ENCODE peak calls at places on chromosomes 12 and 14, in four cellular contexts. U is K562, T is HepG2, D is GM12878. J is an unnamed sample.

GRCh38 chr12:56634837-56635538 is 4.9 kb upstream of the BAZ2A start:
- DNase-seq in U (peak), T (peak), D (no peak), J (peak)

GRCh38 chr12:131126662-131127173 is 173.0 kb downstream of the ADGRD1 start:
- DNase-seq in U (no peak), T (no peak), D (no peak), J (no peak)

GRCh38 chr12:39723831-39724230 is 104.2 kb upstream of the ABCD2 start:
- DNase-seq in U (no peak), T (no peak), D (no peak), J (no peak)

GRCh38 chr12:53241623-53242412 is 9.8 kb upstream of the RARG start:
- DNase-seq in U (no peak), T (no peak), D (no peak), J (peak)

GRCh38 chr12:76446090-76446489 is 97.9 kb upstream of the BBS10 start:
- DNase-seq in U (no peak), T (no peak), D (no peak), J (no peak)

GRCh38 chr14:30125322-30125944 is 197.8 kb upstream of the PRKD1 start:
- DNase-seq in U (no peak), T (no peak), D (no peak), J (no peak)

GRCh38 chr12:97567619-97568110 is 105.1 kb downstream of the RMST start:
- DNase-seq in U (no peak), T (peak), D (no peak), J (no peak)

GRCh38 chr14:24880689-24881088 is 169.3 kb downstream of the STXBP6 start:
- DNase-seq in U (no peak), T (no peak), D (no peak), J (no peak)

GRCh38 chr14:64705406-64706118 is 1.3 kb downstream of the PLEKHG3 start:
- DNase-seq in U (no peak), T (no peak), D (no peak), J (no peak)

GRCh38 chr14:75119056-75119455 is 7.8 kb downstream of the NEK9 start:
- DNase-seq in U (no peak), T (no peak), D (no peak), J (no peak)

GRCh38 chr12:55797068-55797467 is 20.5 kb downstream of the SARNP start:
- DNase-seq in U (peak), T (peak), D (no peak), J (peak)

GRCh38 chr12:51388826-51389225 is 2.4 kb downstream of the GALNT6 start:
- DNase-seq in U (no peak), T (no peak), D (no peak), J (no peak)

GRCh38 chr12:6278439-6279255 is 31.8 kb upstream of the PLEKHG6 start:
- DNase-seq in U (peak), T (peak), D (no peak), J (peak)

GRCh38 chr14:28756896-28757570 is 9.6 kb upstream of the FOXG1 start:
- DNase-seq in U (no peak), T (peak), D (no peak), J (peak)

GRCh38 chr12:130677957-130678558 is 38.0 kb downstream of the RIMBP2 start:
- DNase-seq in U (no peak), T (no peak), D (no peak), J (no peak)

GRCh38 chr14:28635387-28635786 is 131.2 kb upstream of the FOXG1 start:
- DNase-seq in U (peak), T (peak), D (no peak), J (no peak)

GRCh38 chr14:89004195-89004594 is 179.7 kb downstream of the TTC8 start:
- DNase-seq in U (no peak), T (no peak), D (no peak), J (no peak)

GRCh38 chr14:71661441-71661840 is 270.8 kb upstream of the RGS6 start:
- DNase-seq in U (no peak), T (no peak), D (no peak), J (no peak)

GRCh38 chr12:107320031-107320928 is 226.9 kb upstream of the CRY1 start:
- DNase-seq in U (no peak), T (peak), D (no peak), J (peak)

GRCh38 chr12:120115692-120116442 is 686 bp downstream of the RAB35 start:
- DNase-seq in U (no peak), T (peak), D (no peak), J (peak)

GRCh38 chr12:64175254-64175945 is 46.7 kb downstream of the KICS2 start:
- DNase-seq in U (peak), T (no peak), D (no peak), J (no peak)

GRCh38 chr12:86456241-86456640 is 200.1 kb upstream of the MGAT4C start:
- DNase-seq in U (no peak), T (no peak), D (no peak), J (no peak)

GRCh38 chr12:132550014-132550802 is 60.2 kb downstream of the LRCOL1 start:
- DNase-seq in U (peak), T (no peak), D (no peak), J (peak)

GRCh38 chr14:61315288-61315687 is 6.1 kb upstream of the PRKCH start:
- DNase-seq in U (no peak), T (no peak), D (no peak), J (no peak)

GRCh38 chr12:89352242-89352491 is 134 bp downstream of the DUSP6 start:
- DNase-seq in U (no peak), T (no peak), D (no peak), J (no peak)

GRCh38 chr12:89352492-89353187 is at the start of gene DUSP6:
- DNase-seq in U (no peak), T (peak), D (no peak), J (peak)

GRCh38 chr12:89350661-89351488 is 1.4 kb downstream of the DUSP6 start:
- DNase-seq in U (no peak), T (no peak), D (no peak), J (peak)

GRCh38 chr12:89350260-89350659 is 2.0 kb downstream of the DUSP6 start:
- DNase-seq in U (no peak), T (no peak), D (no peak), J (no peak)

DNA sequence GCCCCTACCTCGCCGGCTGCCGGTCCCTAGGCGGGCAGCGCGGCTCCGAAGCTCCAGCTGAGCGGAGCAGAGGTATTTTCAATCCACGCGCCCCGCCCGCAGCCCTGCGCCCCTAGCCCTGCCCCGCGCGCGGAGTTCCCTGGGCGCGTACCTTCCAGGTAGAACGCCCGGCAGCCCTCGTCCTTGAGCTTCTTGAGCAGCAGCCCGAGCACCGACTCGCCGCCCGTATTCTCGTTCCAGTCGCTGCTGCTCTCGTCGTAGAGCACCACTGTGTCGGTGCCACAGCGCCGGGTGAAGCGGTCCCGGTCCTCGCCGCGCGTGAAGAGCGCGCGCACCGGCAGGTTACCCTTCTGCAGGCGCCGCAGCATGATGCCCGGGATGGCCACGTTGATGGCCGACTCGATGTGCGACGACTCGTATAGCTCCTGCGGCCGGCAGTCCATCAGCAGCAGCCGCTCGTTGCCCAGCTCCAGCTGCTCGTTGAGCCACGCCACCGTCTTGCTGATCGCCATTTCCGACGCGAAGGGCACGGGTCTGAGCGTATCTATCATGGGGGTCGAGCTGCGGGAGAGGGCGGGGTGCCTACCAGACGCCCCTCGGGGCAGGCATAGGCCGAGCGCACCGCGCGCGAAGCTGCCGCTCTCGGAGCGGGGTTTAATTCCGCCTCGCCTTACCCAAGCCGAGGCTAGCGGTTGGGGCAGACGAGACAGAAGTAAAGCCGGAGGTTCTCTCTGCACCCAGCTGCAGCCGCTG is 636 bp downstream of the DUSP6 start:
- DNase-seq in U (no peak), T (no peak), D (no peak), J (peak)
- TF ChIP-seq USF2 in U (no peak), T (no peak), D (no peak), J (no peak)

GRCh38 chr14:33404964-33405574 is 466.4 kb downstream of the NPAS3 start:
- DNase-seq in U (no peak), T (no peak), D (no peak), J (peak)

GRCh38 chr14:33404054-33404453 is 465.4 kb downstream of the NPAS3 start:
- DNase-seq in U (no peak), T (no peak), D (no peak), J (no peak)

GRCh38 chr14:33408291-33408690 is 469.6 kb downstream of the NPAS3 start:
- DNase-seq in U (no peak), T (no peak), D (no peak), J (no peak)

GRCh38 chr14:33402604-33403003 is 463.9 kb downstream of the NPAS3 start:
- DNase-seq in U (no peak), T (no peak), D (no peak), J (no peak)

DNA sequence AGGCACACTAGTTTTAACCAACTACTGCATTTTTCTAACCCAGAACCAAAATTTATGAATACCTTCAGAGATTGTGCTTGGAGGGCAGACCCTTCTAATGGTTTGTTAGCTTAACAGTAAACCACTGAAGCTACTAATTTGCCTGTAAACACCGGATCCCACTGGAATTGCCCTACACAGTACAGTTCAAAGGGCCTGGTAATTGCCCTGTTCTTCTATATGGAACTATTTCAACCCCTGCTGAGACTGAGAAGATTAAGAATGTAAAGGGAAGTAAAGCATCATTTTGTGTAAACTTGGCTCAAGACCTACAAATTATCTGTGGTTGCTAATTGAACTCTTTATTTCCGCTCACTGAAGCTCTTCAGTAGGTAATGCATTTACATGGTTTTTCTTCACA is 468.1 kb downstream of the NPAS3 start:
- DNase-seq in U (no peak), T (no peak), D (no peak), J (no peak)
- TF ChIP-seq CREM in U (no peak), T (no peak), D (no peak), J (no peak)

GRCh38 chr14:105525861-105526780 is at the start of gene TMEM121:
- DNase-seq in U (peak), T (no peak), D (no peak), J (peak)
- TF ChIP-seq USF2 in U (no peak), T (no peak), D (no peak), J (no peak)

GRCh38 chr14:33755358-33755757 is 195.5 kb downstream of the EGLN3 start:
- DNase-seq in U (no peak), T (no peak), D (no peak), J (no peak)
- TF ChIP-seq CREM in U (no peak), T (no peak), D (no peak), J (no peak)

GRCh38 chr12:88802307-88802706 is 222.0 kb upstream of the KITLG start:
- DNase-seq in U (no peak), T (no peak), D (no peak), J (no peak)

GRCh38 chr12:88810806-88811205 is 230.5 kb upstream of the KITLG start:
- DNase-seq in U (no peak), T (no peak), D (no peak), J (no peak)

GRCh38 chr12:88801227-88802225 is 221.3 kb upstream of the KITLG start:
- DNase-seq in U (no peak), T (no peak), D (no peak), J (no peak)

GRCh38 chr12:88805286-88805685 is 225.0 kb upstream of the KITLG start:
- DNase-seq in U (no peak), T (no peak), D (no peak), J (no peak)

DNA sequence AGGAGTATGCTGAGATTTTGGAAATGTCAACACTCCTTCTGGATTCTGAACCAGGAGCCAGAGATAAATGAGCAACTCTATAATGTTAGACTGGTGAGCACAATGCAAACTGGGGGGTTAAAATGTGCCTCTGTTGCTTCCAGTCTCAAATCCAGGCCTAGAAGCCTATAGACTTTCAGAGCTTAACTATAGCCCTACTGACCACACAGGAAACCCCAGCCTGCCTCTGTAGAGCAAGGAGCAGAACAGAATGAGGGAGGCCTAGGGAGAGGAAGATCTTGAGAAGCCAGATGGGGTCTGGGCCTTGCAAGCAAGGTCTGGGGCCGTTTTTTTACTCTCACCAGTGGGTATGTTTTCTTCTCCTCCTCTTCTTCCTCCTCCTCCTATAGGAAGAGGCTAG is 225.4 kb upstream of the KITLG start:
- DNase-seq in U (no peak), T (no peak), D (no peak), J (no peak)
- TF ChIP-seq USF2 in U (no peak), T (no peak), D (no peak), J (no peak)

DNA sequence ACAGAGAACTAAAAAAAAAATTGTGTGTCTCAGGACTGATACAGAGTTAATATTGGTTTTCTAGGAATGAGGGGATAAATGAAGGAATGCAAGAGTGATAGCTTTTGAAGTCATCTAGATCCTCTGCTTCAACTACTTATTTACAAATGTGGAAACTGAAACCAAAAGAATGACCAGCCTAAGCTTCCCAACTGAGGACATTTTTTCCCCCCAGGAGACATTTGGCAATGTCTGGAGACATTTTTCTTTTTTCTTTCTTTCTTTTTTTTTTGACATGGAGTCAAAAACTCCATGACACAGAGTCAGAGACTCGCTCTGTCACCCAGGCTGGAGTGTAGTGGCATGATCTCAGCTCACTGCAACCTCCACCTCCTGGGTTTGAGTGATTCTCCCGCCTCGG is 15.3 kb downstream of the DLK1 start:
- DNase-seq in U (no peak), T (no peak), D (no peak), J (no peak)
- TF ChIP-seq CREM in U (no peak), T (no peak), D (no peak), J (no peak)

DNA sequence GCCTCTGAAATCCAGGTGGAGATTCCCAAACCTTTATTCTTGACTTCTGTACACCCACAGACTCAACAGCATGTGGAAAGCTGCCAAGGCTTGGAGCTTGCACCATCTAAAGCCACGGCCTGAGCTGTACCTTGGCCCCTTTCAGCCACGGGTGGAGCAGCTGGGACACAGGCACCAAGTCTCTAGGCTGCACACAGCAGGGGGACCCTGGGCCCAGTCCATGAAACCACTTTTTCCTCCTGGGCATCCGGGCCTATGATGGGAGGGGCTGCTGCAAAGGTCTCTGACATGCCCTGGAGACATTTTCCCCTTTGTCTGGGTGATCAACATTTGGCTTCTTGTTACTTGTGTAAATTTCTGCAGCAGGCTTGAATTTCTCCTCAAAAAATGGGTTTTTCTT is 32.0 kb downstream of the EIF2S3B start:
- DNase-seq in U (no peak), T (no peak), D (no peak), J (no peak)
- TF ChIP-seq USF2 in U (no peak), T (no peak), D (no peak), J (no peak)

GRCh38 chr14:77707355-77707723 is 484 bp downstream of the ALKBH1 start:
- DNase-seq in U (peak), T (peak), D (no peak), J (no peak)
- TF ChIP-seq CREM in U (no peak), T (no peak), D (no peak), J (no peak)

DNA sequence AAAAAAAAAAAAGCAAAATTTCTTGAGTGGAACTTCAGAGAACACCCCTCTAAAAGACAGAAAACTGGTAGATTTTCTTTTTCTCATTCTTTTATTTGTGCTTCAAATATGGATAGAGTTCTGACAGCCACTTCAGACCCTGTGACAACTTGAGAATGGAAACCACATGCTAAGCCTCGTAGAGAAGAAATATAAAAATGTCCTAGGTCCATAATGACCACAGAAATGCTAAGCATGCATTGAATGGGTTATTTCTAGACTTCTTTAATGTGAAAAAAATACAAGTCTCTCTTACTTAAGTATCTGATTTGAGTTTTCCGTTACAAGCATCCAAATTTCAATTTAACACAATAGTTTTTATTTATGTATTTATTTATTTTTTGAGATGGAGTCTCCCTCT is 28.3 kb upstream of the DIO2 start:
- DNase-seq in U (no peak), T (no peak), D (no peak), J (no peak)
- TF ChIP-seq USF2 in U (no peak), T (no peak), D (no peak), J (no peak)

DNA sequence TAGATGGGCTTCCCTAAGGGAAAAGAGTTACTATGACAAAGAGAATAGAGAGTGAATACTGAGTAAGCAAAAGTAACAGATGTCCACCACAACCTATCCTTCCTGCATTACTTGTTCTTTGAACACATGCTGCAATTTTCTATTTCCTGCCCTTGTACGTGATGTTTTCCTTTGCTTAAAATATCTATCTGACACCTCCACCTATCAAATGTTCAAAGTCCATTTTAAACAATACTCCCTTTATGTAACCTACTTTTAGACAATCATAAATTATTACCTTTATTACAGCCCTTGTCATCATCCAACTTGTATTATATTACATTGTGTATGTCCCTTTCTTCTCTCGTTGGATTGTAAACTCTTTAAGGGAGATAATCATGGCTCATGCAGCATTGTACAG is 147.2 kb upstream of the DYRK2 start:
- DNase-seq in U (no peak), T (no peak), D (no peak), J (no peak)
- TF ChIP-seq CREM in U (no peak), T (no peak), D (no peak), J (no peak)